ENCODE peak calls at places on chromosome 15, in four cellular contexts. E is GM12891, C is HL-60, G is K562. O is an unnamed sample.

GRCh38 chr15:40245666-40246065 is 6.8 kb downstream of the PAK6 start:
- DNase-seq in E (no peak), C (no peak), G (no peak), O (no peak)

GRCh38 chr15:82045179-82045891 is 483 bp downstream of the MEX3B start:
- DNase-seq in E (peak), C (no peak), G (no peak), O (no peak)

GRCh38 chr15:81029416-81030367 is 29.0 kb downstream of the TLNRD1 start:
- DNase-seq in E (no peak), C (peak), G (no peak), O (no peak)

GRCh38 chr15:65963358-65963757 is 94.1 kb downstream of the RAB11A start:
- DNase-seq in E (no peak), C (no peak), G (no peak), O (no peak)

GRCh38 chr15:67379530-67379929 is 124.9 kb downstream of the IQCH start:
- DNase-seq in E (no peak), C (no peak), G (no peak), O (no peak)

GRCh38 chr15:69723404-69724097 is 270.9 kb downstream of the RPLP1 start:
- DNase-seq in E (no peak), C (no peak), G (no peak), O (no peak)

GRCh38 chr15:43376017-43376705 is 5.3 kb downstream of the TUBGCP4 start:
- DNase-seq in E (peak), C (no peak), G (peak), O (peak)

GRCh38 chr15:38651328-38652038 is 86.9 kb upstream of the RASGRP1 start:
- DNase-seq in E (no peak), C (no peak), G (no peak), O (no peak)

GRCh38 chr15:85289677-85290365 is 90.6 kb upstream of the AKAP13 start:
- DNase-seq in E (no peak), C (no peak), G (no peak), O (no peak)

GRCh38 chr15:101250931-101251829 is 668 bp downstream of the CHSY1 start:
- DNase-seq in E (no peak), C (no peak), G (peak), O (no peak)

GRCh38 chr15:92306662-92307061 is 87.0 kb upstream of the ST8SIA2 start:
- DNase-seq in E (no peak), C (peak), G (no peak), O (no peak)

GRCh38 chr15:80228959-80229610 is 22.9 kb downstream of the CTXND1 start:
- DNase-seq in E (no peak), C (no peak), G (no peak), O (no peak)

GRCh38 chr15:92586930-92587329 is 68.6 kb downstream of the FAM174B start:
- DNase-seq in E (no peak), C (no peak), G (no peak), O (no peak)

GRCh38 chr15:29711531-29711930 is 110.7 kb downstream of the TJP1 start:
- DNase-seq in E (no peak), C (no peak), G (no peak), O (no peak)

GRCh38 chr15:41772720-41773331 is 1.5 kb upstream of the MAPKBP1 start:
- DNase-seq in E (peak), C (peak), G (peak), O (peak)

GRCh38 chr15:92643849-92644815 is 11.4 kb downstream of the FAM174B start:
- DNase-seq in E (no peak), C (no peak), G (no peak), O (no peak)

GRCh38 chr15:65576669-65577068 is 34.3 kb downstream of the INTS14 start:
- DNase-seq in E (no peak), C (no peak), G (no peak), O (no peak)

GRCh38 chr15:27342991-27343390 is 372.0 kb downstream of the GABRG3 start:
- DNase-seq in E (no peak), C (no peak), G (no peak), O (no peak)

GRCh38 chr15:45970542-45970941 is 335.7 kb downstream of the SQOR start:
- DNase-seq in E (no peak), C (no peak), G (no peak), O (no peak)

GRCh38 chr15:101092186-101092866 is 159.5 kb downstream of the CHSY1 start:
- DNase-seq in E (no peak), C (no peak), G (no peak), O (no peak)

GRCh38 chr15:68206711-68207151 is 1.6 kb upstream of the CALML4 start:
- DNase-seq in E (no peak), C (no peak), G (no peak), O (no peak)

GRCh38 chr15:99514306-99514705 is 51.5 kb upstream of the MEF2A start:
- DNase-seq in E (no peak), C (no peak), G (no peak), O (no peak)
- TF ChIP-seq SPI1 in E (peak), C (no peak), G (no peak), O (no peak)

DNA sequence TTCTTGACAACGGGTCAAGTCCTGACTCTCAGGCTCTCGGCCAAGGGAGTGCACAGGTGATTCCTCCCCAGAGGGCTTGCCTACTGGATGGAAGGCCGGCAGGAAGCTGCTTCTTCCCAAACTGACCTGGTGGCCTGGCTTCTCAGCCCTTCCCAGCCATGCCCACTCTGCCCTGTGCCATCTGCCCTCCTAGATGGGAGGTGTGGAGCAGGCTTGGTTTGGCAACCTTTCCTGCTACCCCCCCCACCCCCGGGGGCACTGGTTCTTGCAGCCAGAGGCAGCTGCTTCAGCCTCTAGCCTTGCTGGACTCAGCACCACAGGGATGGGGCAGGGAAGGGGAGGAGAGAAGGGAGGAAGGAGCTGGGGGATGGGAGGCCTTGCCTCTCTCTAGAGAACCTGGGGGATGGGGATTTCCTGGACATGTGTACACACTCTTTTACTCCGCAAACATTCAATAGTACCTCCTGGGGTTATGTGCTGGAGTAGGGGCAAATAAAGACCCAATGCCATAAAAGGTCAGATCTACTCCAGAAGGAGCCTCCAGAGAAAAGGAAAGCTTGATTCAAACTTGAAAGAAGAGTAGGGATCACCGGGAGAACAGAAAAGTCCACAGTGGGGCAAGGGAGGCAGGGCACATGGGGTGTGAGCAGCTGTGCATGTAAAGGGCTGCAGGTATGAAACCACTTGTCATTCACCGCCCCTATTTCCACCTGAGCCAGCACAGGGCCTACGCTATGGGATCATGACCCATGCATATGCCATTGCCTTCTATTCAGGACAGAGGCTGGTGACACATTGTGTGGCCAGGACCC is 4.2 kb upstream of the DAPK2 start:
- DNase-seq in E (no peak), C (no peak), G (no peak), O (no peak)
- TF ChIP-seq SPI1 in E (no peak), C (no peak), G (no peak), O (no peak)

DNA sequence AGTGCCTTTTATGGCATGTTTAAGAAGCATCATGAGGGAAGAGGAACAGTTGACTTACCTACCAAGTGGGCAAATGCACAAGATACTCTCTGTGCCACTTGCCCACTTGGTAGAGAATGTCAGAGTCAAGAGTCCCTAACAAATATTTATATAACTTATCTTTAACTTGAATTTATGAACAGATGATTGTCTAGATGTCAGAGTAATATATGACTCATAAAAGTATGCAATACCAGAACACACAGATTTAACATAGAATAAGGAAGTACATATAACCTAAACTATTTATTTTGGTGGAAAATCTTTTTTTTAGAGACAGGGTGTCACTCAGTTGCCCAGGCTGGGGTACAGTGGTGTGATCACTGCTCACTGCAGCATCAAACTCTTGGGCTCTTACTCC is 130.0 kb upstream of the NANOGP8 start:
- DNase-seq in E (no peak), C (no peak), G (no peak), O (no peak)
- TF ChIP-seq SPI1 in E (no peak), C (no peak), G (no peak), O (no peak)

GRCh38 chr15:89492934-89493631 is 3.3 kb downstream of the RHCG start:
- DNase-seq in E (no peak), C (no peak), G (no peak), O (no peak)
- TF ChIP-seq SPI1 in E (no peak), C (no peak), G (no peak), O (no peak)

GRCh38 chr15:74340139-74340538 is 27.3 kb downstream of the CYP11A1 start:
- DNase-seq in E (no peak), C (peak), G (no peak), O (no peak)
- TF ChIP-seq SPI1 in E (no peak), C (no peak), G (no peak), O (no peak)

GRCh38 chr15:32718082-32718821 is 448 bp downstream of the GREM1 start:
- DNase-seq in E (no peak), C (no peak), G (no peak), O (no peak)

GRCh38 chr15:32716216-32716959 is 1.4 kb upstream of the GREM1 start:
- DNase-seq in E (no peak), C (no peak), G (no peak), O (no peak)

GRCh38 chr15:32717290-32718081 is at the start of gene GREM1:
- DNase-seq in E (peak), C (no peak), G (no peak), O (no peak)

GRCh38 chr15:32715276-32715675 is 2.5 kb upstream of the GREM1 start:
- DNase-seq in E (no peak), C (no peak), G (no peak), O (no peak)

GRCh38 chr15:32716960-32717289 is 879 bp upstream of the GREM1 start:
- DNase-seq in E (peak), C (no peak), G (no peak), O (no peak)
- TF ChIP-seq SPI1 in E (no peak), C (no peak), G (no peak), O (no peak)

O was measured in GM12878.